ENCODE peak calls at places on chromosomes 6 and 20, in six cellular contexts. S is stimulated activated CD8-positive, alpha-beta memory T cell treated with anti-CD3 and anti-CD28 coated beads, Interleukin-7, amount 100 ng/mL, for 48 hours; U is NCI-H1436 treated with DMSO at 0.1 percent for 48 hours; L is Kasumi-1; R is COR-L47; X is activated CD4-positive, CD25-positive, alpha-beta regulatory T cell treated with anti-CD3 and anti-CD28 coated beads, Interleukin-2, amount 50 U/mL, for 72 hours. Q is an unnamed sample.

GRCh38 chr6:138455746-138456392 is 43.4 kb downstream of the NHSL1 start:
- DNase-seq in S (no peak), U (no peak), L (peak; percentile 21), R (peak; percentile 54), X (no peak), Q (no peak)

GRCh38 chr20:309306-309840 is 12.0 kb downstream of the ZCCHC3 start:
- DNase-seq in S (no peak), U (no peak), L (no peak), R (no peak), X (no peak), Q (no peak)

GRCh38 chr6:3228046-3228671 is 706 bp upstream of the TUBB2B start:
- DNase-seq in S (no peak), U (peak; percentile 66), L (no peak), R (peak; percentile 86), X (no peak), Q (no peak)

GRCh38 chr6:41338654-41339053 is 3.2 kb downstream of the NCR2 start:
- DNase-seq in S (no peak), U (no peak), L (no peak), R (no peak), X (no peak), Q (no peak)

GRCh38 chr6:4925580-4925979 is 78.3 kb downstream of the RPP40 start:
- DNase-seq in S (no peak), U (no peak), L (no peak), R (no peak), X (no peak), Q (no peak)

GRCh38 chr20:44572551-44573500 is 9.6 kb upstream of the PKIG start:
- DNase-seq in S (no peak), U (no peak), L (no peak), R (no peak), X (no peak), Q (peak; percentile 90)

GRCh38 chr6:28794175-28795002 is 129.4 kb downstream of the TRIM27 start:
- DNase-seq in S (no peak), U (no peak), L (no peak), R (no peak), X (no peak), Q (no peak)

GRCh38 chr20:4507288-4507719 is 214.4 kb upstream of the PRND start:
- DNase-seq in S (no peak), U (no peak), L (no peak), R (no peak), X (no peak), Q (peak; percentile 96)

GRCh38 chr6:24919404-24919892 is 16.3 kb downstream of the RIPOR2 start:
- DNase-seq in S (no peak), U (peak; percentile 84), L (no peak), R (peak; percentile 59), X (no peak), Q (no peak)

GRCh38 chr20:1820137-1821074 is 74.8 kb upstream of the SIRPA start:
- DNase-seq in S (no peak), U (no peak), L (no peak), R (no peak), X (no peak), Q (peak; percentile 64)

GRCh38 chr6:165986647-165987482 is 180.8 kb downstream of the TBXT start:
- DNase-seq in S (no peak), U (no peak), L (peak; percentile 22), R (no peak), X (no peak), Q (no peak)

GRCh38 chr20:19907326-19908056 is 109.7 kb upstream of the NAA20 start:
- DNase-seq in S (no peak), U (no peak), L (no peak), R (no peak), X (no peak), Q (no peak)

GRCh38 chr6:31187780-31188194 is 17.3 kb upstream of the POU5F1 start:
- DNase-seq in S (no peak), U (no peak), L (no peak), R (no peak), X (no peak), Q (no peak)

GRCh38 chr6:83430606-83431544 is at the start of gene ME1:
- DNase-seq in S (peak; percentile 21), U (no peak), L (peak; percentile 13), R (peak; percentile 28), X (no peak), Q (no peak)

GRCh38 chr6:53793318-53793975 is 1.4 kb upstream of the LRRC1 start:
- DNase-seq in S (no peak), U (no peak), L (peak; percentile 94), R (peak; percentile 63), X (no peak), Q (no peak)

GRCh38 chr6:104656235-104656634 is 203.5 kb downstream of the HACE1 start:
- DNase-seq in S (no peak), U (no peak), L (no peak), R (no peak), X (no peak), Q (no peak)

GRCh38 chr6:88442731-88443130 is 276.6 kb upstream of the CNR1 start:
- DNase-seq in S (no peak), U (no peak), L (no peak), R (no peak), X (no peak), Q (no peak)

GRCh38 chr6:170210651-170211403 is 80.1 kb downstream of the DLL1 start:
- DNase-seq in S (no peak), U (no peak), L (no peak), R (no peak), X (no peak), Q (no peak)

GRCh38 chr6:121748376-121748775 is 312.9 kb downstream of the GJA1 start:
- DNase-seq in S (no peak), U (no peak), L (peak; percentile 5), R (no peak), X (no peak), Q (peak; percentile 76)

GRCh38 chr6:16374796-16375195 is 136.4 kb downstream of the GMPR start:
- DNase-seq in S (no peak), U (no peak), L (peak; percentile 67), R (no peak), X (no peak), Q (no peak)

GRCh38 chr6:41939091-41939847 is 2.3 kb downstream of the CCND3 start:
- DNase-seq in S (no peak), U (no peak), L (peak; percentile 58), R (no peak), X (no peak), Q (no peak)

GRCh38 chr6:2948228-2949025 is 22.9 kb downstream of the SERPINB6 start:
- DNase-seq in S (no peak), U (no peak), L (no peak), R (no peak), X (no peak), Q (no peak)

GRCh38 chr20:35773154-35773751 is 1.4 kb downstream of the PHF20 start:
- DNase-seq in S (no peak), U (no peak), L (peak; percentile 65), R (no peak), X (peak; percentile 31), Q (no peak)

GRCh38 chr6:73713426-73714147 is 17.6 kb downstream of the CD109 start:
- DNase-seq in S (no peak), U (no peak), L (peak; percentile 81), R (no peak), X (no peak), Q (no peak)

GRCh38 chr6:1670711-1671462 is 61.2 kb downstream of the FOXC1 start:
- DNase-seq in S (no peak), U (no peak), L (no peak), R (no peak), X (no peak), Q (no peak)

GRCh38 chr20:7967199-7967844 is 27.1 kb upstream of the HAO1 start:
- DNase-seq in S (no peak), U (no peak), L (no peak), R (no peak), X (no peak), Q (peak; percentile 77)

GRCh38 chr6:72657798-72658197 is 35.9 kb downstream of the KCNQ5 start:
- DNase-seq in S (no peak), U (no peak), L (no peak), R (no peak), X (no peak), Q (no peak)

GRCh38 chr6:112253842-112254816 is at the start of gene LAMA4:
- DNase-seq in S (no peak), U (no peak), L (peak; percentile 52), R (no peak), X (no peak), Q (no peak)

GRCh38 chr6:31378062-31378720 is 21.2 kb upstream of the HLA-B start:
- DNase-seq in S (no peak), U (no peak), L (no peak), R (no peak), X (no peak), Q (no peak)

GRCh38 chr6:43926644-43927524 is 156.9 kb downstream of the VEGFA start:
- DNase-seq in S (no peak), U (peak; percentile 88), L (no peak), R (peak; percentile 58), X (no peak), Q (peak; percentile 85)

GRCh38 chr6:37653933-37654565 is 43.6 kb downstream of the MDGA1 start:
- DNase-seq in S (peak; percentile 20), U (no peak), L (peak; percentile 77), R (no peak), X (peak; percentile 65), Q (no peak)

GRCh38 chr6:23704655-23705054 is 421.4 kb upstream of the NRSN1 start:
- DNase-seq in S (no peak), U (no peak), L (no peak), R (no peak), X (no peak), Q (no peak)

Q was measured in GM04503.